ENCODE peak calls at places on chromosomes 3 and 15, in four cellular contexts. D is lung, J is body of pancreas, G is PC-3. U is an unnamed sample.

GRCh38 chr15:92968926-92969664 is 69.0 kb downstream of the CHD2 start:
- DNase-seq in J (no peak), G (no peak), D (no peak), U (no peak)

GRCh38 chr3:44554626-44555592 is at the start of gene ZKSCAN7:
- DNase-seq in J (peak; percentile 56), D (peak; percentile 69), G (no peak), U (peak; percentile 34)

GRCh38 chr3:50345586-50345985 is at the start of gene ZMYND10:
- DNase-seq in J (peak; percentile 63), D (peak; percentile 72), G (peak; percentile 76), U (peak; percentile 40)

GRCh38 chr3:12940854-12941253 is 99.5 kb upstream of the RPL32 start:
- DNase-seq in D (no peak), J (no peak), G (no peak), U (no peak)

GRCh38 chr3:15159501-15160136 is 46.4 kb upstream of the CAPN7 start:
- DNase-seq in G (no peak), D (no peak), J (no peak), U (peak; percentile 3)

GRCh38 chr15:85672338-85673097 is 122.2 kb downstream of the KLHL25 start:
- DNase-seq in D (no peak), J (no peak), G (peak; percentile 11), U (no peak)

GRCh38 chr15:47607750-47608149 is 109.6 kb upstream of the SEMA6D start:
- DNase-seq in G (no peak), J (no peak), D (no peak), U (no peak)

GRCh38 chr3:9497821-9498565 is 55.6 kb downstream of the LHFPL4 start:
- DNase-seq in G (peak; percentile 81), J (no peak), D (no peak), U (no peak)

GRCh38 chr3:44232407-44232806 is 9.3 kb upstream of the TOPAZ1 start:
- DNase-seq in G (no peak), J (no peak), D (no peak), U (no peak)

GRCh38 chr15:64809649-64810498 is 15.6 kb downstream of the PIF1 start:
- DNase-seq in J (peak; percentile 78), G (peak; percentile 73), D (peak; percentile 84), U (peak; percentile 73)

GRCh38 chr3:141087071-141087824 is 36.1 kb downstream of the SPSB4 start:
- DNase-seq in J (no peak), G (no peak), D (no peak), U (no peak)

GRCh38 chr3:141083831-141084624 is 32.9 kb downstream of the SPSB4 start:
- DNase-seq in J (peak; percentile 10), G (no peak), D (no peak), U (no peak)

GRCh38 chr3:141083226-141083625 is 32.1 kb downstream of the SPSB4 start:
- DNase-seq in D (no peak), G (no peak), J (peak; percentile 3), U (no peak)

GRCh38 chr3:141085331-141086047 is 34.3 kb downstream of the SPSB4 start:
- DNase-seq in G (no peak), D (no peak), J (no peak), U (no peak)

GRCh38 chr3:141086188-141086587 is 35.0 kb downstream of the SPSB4 start:
- DNase-seq in G (no peak), J (no peak), D (no peak), U (no peak)
- H3K4me3 ChIP-seq in G (no peak overlapping the region), J (no peak overlapping the region), D (no peak overlapping the region), U (no peak overlapping the region)

DNA sequence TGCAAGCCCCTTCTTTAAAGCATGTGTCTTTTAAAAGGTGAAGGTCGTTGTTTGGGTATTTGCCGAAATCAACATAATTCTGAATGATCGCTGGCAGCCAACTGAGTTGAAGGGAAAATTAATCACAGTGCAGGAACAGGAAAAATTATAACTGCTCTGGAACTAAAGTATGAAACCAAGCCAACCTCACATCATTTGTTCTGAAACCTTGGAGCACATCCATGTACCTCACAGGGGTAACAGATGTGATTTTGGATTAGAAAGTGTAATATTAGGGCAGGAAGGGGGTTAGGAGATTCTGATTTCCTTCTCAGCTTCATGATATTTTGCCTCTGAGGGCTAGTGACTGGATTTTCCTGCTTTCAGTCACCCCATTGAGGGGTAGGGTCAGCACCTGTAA is 52.1 kb upstream of the PTX3 start:
- DNase-seq in J (no peak), D (no peak), G (no peak), U (no peak)
- H3K4me1 ChIP-seq in J (no peaks in the 10 kb centered on the region), D (no peaks in the 10 kb centered on the region), G (peaks cover 16% of the 10 kb centered on the region), U (no peaks in the 10 kb centered on the region)

GRCh38 chr15:101190196-101190595 is 61.7 kb downstream of the CHSY1 start:
- DNase-seq in J (no peak), G (no peak), D (no peak), U (no peak)
- H3K4me3 ChIP-seq in J (no peak overlapping the region), G (no peak overlapping the region), D (no peak overlapping the region), U (no peak overlapping the region)

GRCh38 chr3:18825586-18826157 is 322.6 kb upstream of the KCNH8 start:
- DNase-seq in J (no peak), G (no peak), D (no peak), U (no peak)
- H3K4me1 ChIP-seq in J (no peaks in the 10 kb centered on the region), G (peaks cover 26% of the 10 kb centered on the region), D (no peaks in the 10 kb centered on the region), U (no peaks in the 10 kb centered on the region)

GRCh38 chr15:74171965-74172541 is 1.5 kb upstream of the ISLR start:
- DNase-seq in J (no peak), D (no peak), G (no peak), U (peak; percentile 6)
- H3K4me3 ChIP-seq in J (no peak overlapping the region), D (no peak overlapping the region), G (no peak overlapping the region), U (no peak overlapping the region)